ENCODE peak calls at places on chromosomes 1 and 21, in eight cellular contexts. Q is cardiac muscle cell; R is Peyer's patch; T is naive thymus-derived CD4-positive, alpha-beta T cell; J is CD8-positive, alpha-beta T cell; Z is testis; U is BE2C; C is fibroblast of lung. S is an unnamed sample. For H3K9me3, the result is how much of the 10 kb centered on the place peaks cover.

GRCh38 chr1:200706109-200706720 is 32.5 kb upstream of the CAMSAP2 start:
- DNase-seq in Z (no peak), Q (no peak), J (no peak), T (no peak), R (no peak), C (no peak), U (no peak), S (no peak)

GRCh38 chr1:210132582-210132981 is 100.0 kb upstream of the SERTAD4 start:
- DNase-seq in T (no peak), C (peak), Z (no peak), U (no peak), J (no peak), Q (peak), R (no peak), S (no peak)

GRCh38 chr1:23629728-23630290 is 61.8 kb upstream of the RPL11 start:
- DNase-seq in U (no peak), T (no peak), J (no peak), Z (no peak), Q (no peak), R (no peak), C (no peak), S (no peak)

GRCh38 chr1:223843934-223844333 is 1.8 kb downstream of the TP53BP2 start:
- DNase-seq in Z (no peak), T (no peak), R (no peak), C (no peak), U (no peak), Q (no peak), J (no peak), S (peak)

GRCh38 chr21:41364308-41364707 is 2.5 kb downstream of the MX2 start:
- DNase-seq in U (no peak), J (no peak), Q (no peak), T (no peak), C (no peak), R (no peak), Z (no peak), S (no peak)

GRCh38 chr1:66316464-66317155 is 217.3 kb upstream of the SGIP1 start:
- DNase-seq in C (peak), T (no peak), J (no peak), Z (no peak), Q (no peak), U (no peak), R (no peak), S (no peak)

GRCh38 chr1:182107218-182107617 is 45.7 kb upstream of the ZNF648 start:
- DNase-seq in Z (no peak), T (no peak), J (no peak), Q (no peak), R (no peak), U (no peak), C (no peak), S (no peak)

GRCh38 chr1:18736958-18737357 is 106.3 kb downstream of the PAX7 start:
- DNase-seq in J (no peak), Z (no peak), C (no peak), U (no peak), T (no peak), Q (no peak), R (no peak), S (no peak)

GRCh38 chr1:20185834-20186782 is at the start of the genes PLA2G2C and UBXN10:
- DNase-seq in Q (peak), Z (peak), C (no peak), T (peak), R (peak), J (no peak), U (peak), S (peak)

GRCh38 chr1:4261327-4261726 is 361.3 kb upstream of the C1orf174 start:
- DNase-seq in U (no peak), C (no peak), Z (no peak), J (no peak), R (no peak), Q (no peak), T (no peak), S (no peak)

GRCh38 chr1:4265836-4266235 is 365.8 kb upstream of the C1orf174 start:
- DNase-seq in J (no peak), Z (no peak), Q (no peak), R (no peak), U (no peak), T (no peak), C (no peak), S (no peak)

GRCh38 chr1:4263699-4264098 is 363.6 kb upstream of the C1orf174 start:
- DNase-seq in U (no peak), C (no peak), Z (no peak), R (no peak), Q (no peak), J (no peak), T (no peak), S (no peak)

GRCh38 chr1:4267381-4268261 is 367.5 kb upstream of the C1orf174 start:
- DNase-seq in C (no peak), J (no peak), T (no peak), U (no peak), Q (no peak), R (no peak), Z (no peak), S (no peak)

DNA sequence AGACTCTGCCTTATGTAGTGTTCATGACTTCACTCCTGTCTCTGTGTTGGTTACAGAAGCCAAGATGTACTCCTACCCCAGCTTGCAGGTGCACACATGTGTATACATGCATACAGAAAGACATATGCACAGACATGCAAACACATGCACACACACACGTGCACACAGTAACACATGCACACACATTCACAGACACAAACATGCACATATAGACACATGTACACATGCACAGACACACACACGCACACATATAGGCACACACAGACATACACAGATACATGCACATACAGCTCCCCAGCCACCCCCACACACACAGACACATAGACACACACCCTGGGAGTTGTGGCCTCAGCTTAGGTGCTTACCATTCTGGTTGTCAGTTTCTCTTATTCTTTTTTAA is 362.6 kb upstream of the C1orf174 start:
- DNase-seq in T (no peak), Z (no peak), J (no peak), Q (no peak), C (no peak), U (no peak), R (no peak), S (no peak)
- H3K9me3 ChIP-seq in T (under half), Z (under half), J (under half), Q (under half), C (under half), U (under half), R (under half), S (under half)

DNA sequence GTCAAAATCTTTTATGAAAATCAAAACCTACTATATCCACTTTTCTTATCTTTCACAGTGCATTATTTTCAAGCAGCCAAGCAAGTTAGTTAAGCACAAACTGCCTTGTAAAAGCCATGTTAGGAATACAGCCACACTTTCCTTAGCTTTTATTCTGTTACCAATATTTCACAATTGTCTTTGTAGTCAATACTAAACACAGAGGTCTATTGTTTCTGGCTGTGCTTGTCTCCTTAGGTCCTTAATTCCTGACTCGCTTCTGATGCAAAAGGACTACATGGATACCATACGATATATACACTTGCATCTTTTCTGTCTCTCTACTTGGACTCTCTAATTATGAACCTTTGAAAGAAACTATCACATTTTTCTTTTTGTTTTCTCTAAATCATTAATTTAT is 331.8 kb downstream of the NEGR1 start:
- DNase-seq in Q (no peak), T (no peak), Z (no peak), J (no peak), R (no peak), C (no peak), U (no peak), S (no peak)
- H3K4me3 ChIP-seq in Q (no peak), T (no peak), Z (no peak), J (no peak), R (no peak), C (no peak), U (no peak), S (no peak)

DNA sequence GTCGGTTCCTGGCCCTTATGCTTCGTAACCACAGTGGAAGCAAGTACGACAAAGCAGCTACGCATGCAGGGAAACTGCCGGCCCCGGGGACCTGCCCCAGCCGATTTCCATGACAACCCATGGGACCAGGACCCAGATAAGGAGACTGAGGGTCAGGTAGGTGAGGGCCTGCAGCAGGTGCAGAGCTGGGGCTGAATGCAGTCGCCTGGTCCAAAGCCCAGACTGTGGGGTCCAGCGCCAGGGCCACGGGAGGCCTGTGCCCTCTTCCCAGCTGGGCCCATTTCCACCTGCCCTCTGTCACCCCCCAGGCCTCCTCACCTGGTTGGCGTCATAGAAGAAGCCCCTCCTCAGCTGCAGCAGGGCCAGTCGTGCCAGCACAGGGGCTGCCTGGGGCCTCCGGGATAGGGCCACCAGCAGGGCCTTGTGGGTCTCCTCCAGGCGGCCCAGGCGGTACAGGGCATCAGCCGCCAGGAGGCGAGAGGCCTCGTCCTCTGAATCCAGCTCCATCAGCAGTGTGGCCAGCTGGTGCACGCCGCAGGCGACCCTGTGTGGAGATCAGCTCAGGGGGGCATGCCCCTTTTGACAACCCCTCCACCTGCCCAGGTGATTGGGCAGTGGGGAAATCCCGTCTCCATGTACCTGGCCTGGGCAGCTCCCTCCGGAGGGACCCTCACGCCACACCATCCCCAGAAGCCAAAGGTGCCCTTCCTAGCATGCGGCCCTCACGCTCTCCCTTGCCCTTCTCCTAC is 14.2 kb downstream of the TTC34 start:
- DNase-seq in J (no peak), Q (no peak), T (no peak), C (no peak), R (no peak), U (no peak), Z (no peak), S (no peak)
- H3K9me3 ChIP-seq in J (under half), Q (under half), T (under half), C (under half), R (under half), U (under half), Z (under half), S (under half)

DNA sequence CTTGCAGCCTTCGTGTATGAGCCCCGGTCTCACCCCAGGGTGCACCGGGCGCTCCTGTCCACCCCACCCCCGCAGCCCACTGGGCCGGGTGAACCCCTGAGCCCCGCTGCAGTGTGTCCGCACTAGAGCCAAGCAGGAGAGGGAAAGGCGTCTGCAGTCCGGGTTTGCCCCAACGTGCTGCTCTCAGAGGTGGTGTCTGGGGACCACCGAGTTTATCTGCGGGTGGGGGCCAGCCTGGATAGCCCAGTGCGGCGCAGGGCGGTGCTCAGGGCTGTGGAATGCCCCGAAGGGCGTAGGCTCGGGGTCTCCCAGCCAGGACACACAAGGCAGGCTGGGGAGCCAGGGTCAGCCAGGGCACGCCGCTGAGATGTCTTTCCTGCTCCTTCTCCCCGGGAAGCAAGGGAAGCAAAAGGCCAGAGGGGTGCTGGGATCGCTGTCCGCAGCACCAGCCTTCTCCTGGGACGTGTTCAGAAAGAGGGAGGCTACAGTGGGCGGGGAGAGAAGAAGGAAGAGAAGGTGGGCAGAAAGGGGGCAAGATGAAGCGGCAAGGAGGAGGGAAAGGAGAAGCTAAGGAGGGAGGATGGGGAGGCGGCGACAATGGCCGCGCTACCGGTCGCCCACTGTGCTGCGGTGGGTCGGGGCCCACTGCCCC is 56.6 kb downstream of the MAB21L3 start:
- DNase-seq in T (peak), J (no peak), U (no peak), C (peak), R (no peak), Q (peak), Z (peak), S (no peak)
- H3K4me3 ChIP-seq in T (peak), J (peak), U (no peak), C (peak), R (peak), Q (peak), Z (peak), S (peak)

DNA sequence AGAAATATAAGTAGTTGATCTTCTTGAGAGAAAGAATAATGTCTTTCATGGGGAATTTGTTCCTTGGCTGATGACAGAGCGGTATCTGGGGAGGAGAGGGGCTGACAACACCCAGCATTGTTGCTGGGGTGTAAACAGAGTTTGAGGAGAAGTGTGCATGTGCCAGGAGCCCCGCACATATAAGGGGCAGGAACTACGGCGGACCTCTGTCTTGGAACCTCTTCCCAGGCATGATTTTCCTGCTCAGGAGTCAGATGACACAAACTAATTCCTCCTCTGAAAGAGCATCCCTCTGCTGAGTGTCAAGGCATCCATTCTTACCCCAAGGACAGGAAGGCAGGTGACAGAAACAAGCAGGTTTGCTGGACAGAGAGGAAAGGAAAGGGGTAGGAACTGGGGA is 119.1 kb downstream of the TPTE start:
- DNase-seq in R (no peak), Q (no peak), U (no peak), C (no peak), T (no peak), Z (no peak), J (no peak), S (no peak)
- H3K9me3 ChIP-seq in R (under half), Q (under half), U (under half), C (under half), T (under half), Z (under half), J (under half), S (under half)

GRCh38 chr1:44919387-44919786 is 67.0 kb downstream of the EIF2B3 start:
- DNase-seq in U (no peak), Z (no peak), Q (no peak), T (no peak), R (no peak), J (no peak), C (no peak), S (no peak)
- H3K4me3 ChIP-seq in U (no peak), Z (no peak), Q (no peak), T (no peak), R (no peak), J (no peak), C (no peak), S (no peak)

S was measured in CD4-positive, alpha-beta memory T cell.